ENCODE peak calls at places on chromosomes 6 and 20, in four cellular contexts. F is glomerular endothelial cell, B is COR-L47, R is erythroblast. J is an unnamed sample.

GRCh38 chr6:165615629-165616028 is 47.4 kb downstream of the PDE10A start:
- DNase-seq in B (no peak), F (no peak), R (no peak), J (no peak)

GRCh38 chr20:62496525-62497218 is 20.9 kb upstream of the GATA5 start:
- DNase-seq in B (no peak), F (no peak), R (peak), J (peak)

GRCh38 chr20:50870572-50871161 is 60.6 kb downstream of the ADNP start:
- DNase-seq in R (no peak), F (no peak), B (no peak), J (no peak)

GRCh38 chr6:53382421-53382820 is 33.7 kb upstream of the ELOVL5 start:
- DNase-seq in F (no peak), B (no peak), R (no peak), J (no peak)

GRCh38 chr6:36913082-36913481 is 27.3 kb downstream of the C6orf89 start:
- DNase-seq in R (no peak), F (no peak), B (no peak), J (no peak)

GRCh38 chr6:132218063-132218696 is 183.1 kb downstream of the MOXD1 start:
- DNase-seq in R (peak), B (peak), F (peak), J (peak)

GRCh38 chr6:40936810-40937209 is 102.2 kb downstream of the UNC5CL start:
- DNase-seq in R (no peak), B (no peak), F (no peak), J (peak)

GRCh38 chr6:43221046-43221773 is 8.1 kb downstream of the DNPH1 start:
- DNase-seq in F (no peak), R (no peak), B (no peak), J (no peak)

GRCh38 chr20:38728237-38728761 is 4.0 kb downstream of the SLC32A1 start:
- DNase-seq in B (no peak), R (no peak), F (no peak), J (no peak)

GRCh38 chr20:4835244-4836177 is 113.8 kb downstream of the PRND start:
- DNase-seq in F (no peak), B (no peak), R (no peak), J (peak)

GRCh38 chr20:36467076-36467999 is 74.0 kb upstream of the MYL9 start:
- DNase-seq in F (no peak), B (peak), R (no peak), J (peak)

GRCh38 chr20:22568872-22569344 is 15.5 kb downstream of the FOXA2 start:
- DNase-seq in R (no peak), B (no peak), F (no peak), J (no peak)